ENCODE peak calls at places on chromosome 19, in four cellular contexts. One of them, this sample, is unnamed.

GRCh38 chr19:10876459-10877240 is 5.3 kb downstream of the CARM1 start:
- DNase-seq in NCI-H1092: no peak
- DNase-seq in NB4: no peak
- DNase-seq in activated naive CD4-positive, alpha-beta T cell: no peak
- DNase-seq in this sample: no peak

GRCh38 chr19:32971715-32972540 is at the start of the genes CEP89 and FAAP24:
- DNase-seq in NB4: peak; percentile 97
- DNase-seq in activated naive CD4-positive, alpha-beta T cell: peak; percentile 98
- DNase-seq in NCI-H1092: peak; percentile 94
- DNase-seq in this sample: peak; percentile 97

GRCh38 chr19:11814707-11815050 is 606 bp downstream of the ZNF440 start:
- DNase-seq in NB4: peak; percentile 56
- DNase-seq in NCI-H1092: no peak
- DNase-seq in activated naive CD4-positive, alpha-beta T cell: no peak
- DNase-seq in this sample: no peak

GRCh38 chr19:39438270-39438934 is 2.7 kb upstream of the RPS16 start:
- DNase-seq in NB4: no peak
- DNase-seq in activated naive CD4-positive, alpha-beta T cell: no peak
- DNase-seq in NCI-H1092: no peak
- DNase-seq in this sample: no peak

GRCh38 chr19:47730910-47731309 is 14.4 kb upstream of the NOP53 start:
- DNase-seq in NB4: peak; percentile 30
- DNase-seq in NCI-H1092: no peak
- DNase-seq in activated naive CD4-positive, alpha-beta T cell: no peak
- DNase-seq in this sample: no peak

GRCh38 chr19:50432658-50433057 is at the start of gene MYBPC2:
- DNase-seq in NCI-H1092: no peak
- DNase-seq in activated naive CD4-positive, alpha-beta T cell: no peak
- DNase-seq in NB4: no peak
- DNase-seq in this sample: no peak

GRCh38 chr19:47704024-47704423 is 9.2 kb upstream of the EHD2 start:
- DNase-seq in NCI-H1092: no peak
- DNase-seq in NB4: no peak
- DNase-seq in activated naive CD4-positive, alpha-beta T cell: no peak
- DNase-seq in this sample: no peak

GRCh38 chr19:22784051-22784450 is at the start of gene ZNF99:
- DNase-seq in NCI-H1092: no peak
- DNase-seq in NB4: no peak
- DNase-seq in activated naive CD4-positive, alpha-beta T cell: no peak
- DNase-seq in this sample: no peak

GRCh38 chr19:46787331-46788100 is 878 bp downstream of the SLC1A5 start:
- DNase-seq in NCI-H1092: no peak
- DNase-seq in activated naive CD4-positive, alpha-beta T cell: no peak
- DNase-seq in NB4: peak; percentile 94
- DNase-seq in this sample: peak; percentile 91

GRCh38 chr19:54463531-54464043 is at the start of gene LENG9:
- DNase-seq in NB4: peak; percentile 97
- DNase-seq in NCI-H1092: peak; percentile 66
- DNase-seq in activated naive CD4-positive, alpha-beta T cell: peak; percentile 72
- DNase-seq in this sample: peak; percentile 99

GRCh38 chr19:18203408-18203862 is 407 bp downstream of the RAB3A start:
- DNase-seq in NB4: no peak
- DNase-seq in NCI-H1092: no peak
- DNase-seq in activated naive CD4-positive, alpha-beta T cell: no peak
- DNase-seq in this sample: peak; percentile 59

This sample was measured in left lung.